ENCODE peak calls at places on chromosome 16, in four cellular contexts. D is NCI-H524, N is Right ventricle myocardium superior, G is amniotic epithelial cell. W is an unnamed sample.

GRCh38 chr16:11249233-11250061 is 6.6 kb downstream of the SOCS1 start:
- DNase-seq in G (no peak), N (no peak), D (no peak), W (no peak)

GRCh38 chr16:70576431-70577255 is 53.0 kb downstream of the SF3B3 start:
- DNase-seq in N (peak), G (peak), D (peak), W (peak)

GRCh38 chr16:1768767-1769401 is 2.5 kb downstream of the NME3 start:
- DNase-seq in D (no peak), G (no peak), N (no peak), W (no peak)

GRCh38 chr16:4994719-4995434 is 36.7 kb downstream of the SEC14L5 start:
- DNase-seq in D (peak), N (no peak), G (no peak), W (no peak)

GRCh38 chr16:73183678-73184092 is 135.8 kb upstream of the ZFHX3 start:
- DNase-seq in N (no peak), D (no peak), G (peak), W (no peak)

GRCh38 chr16:69413045-69413664 is 11.3 kb upstream of the CYB5B start:
- DNase-seq in D (no peak), G (no peak), N (no peak), W (no peak)

GRCh38 chr16:26204138-26204537 is 512.4 kb downstream of the HS3ST4 start:
- DNase-seq in G (no peak), N (no peak), D (no peak), W (no peak)

GRCh38 chr16:49150341-49150740 is 131.3 kb downstream of the CBLN1 start:
- DNase-seq in N (no peak), D (peak), G (no peak), W (no peak)

GRCh38 chr16:64098451-64098850 is 1023.4 kb downstream of the CDH11 start:
- DNase-seq in N (no peak), D (no peak), G (no peak), W (no peak)

GRCh38 chr16:89316701-89317100 is 99.2 kb downstream of the ZNF778 start:
- DNase-seq in G (no peak), N (peak), D (no peak), W (no peak)

GRCh38 chr16:89043636-89044393 is 49.8 kb upstream of the ACSF3 start:
- DNase-seq in D (no peak), N (peak), G (no peak), W (no peak)

GRCh38 chr16:47375423-47375822 is 85.4 kb downstream of the ITFG1 start:
- DNase-seq in G (no peak), D (no peak), N (no peak), W (peak)

GRCh38 chr16:81995651-81996050 is 15.6 kb downstream of the SDR42E1 start:
- DNase-seq in N (no peak), D (no peak), G (no peak), W (no peak)

GRCh38 chr16:2859686-2860265 is 1.8 kb upstream of the PRSS22 start:
- DNase-seq in D (no peak), G (no peak), N (no peak), W (no peak)

GRCh38 chr16:9484901-9485300 is 393.5 kb downstream of the HAPSTR1 start:
- DNase-seq in N (no peak), D (no peak), G (no peak), W (no peak)

GRCh38 chr16:57797526-57798266 is 4.6 kb downstream of the KIFC3 start:
- DNase-seq in D (no peak), G (peak), N (peak), W (no peak)

GRCh38 chr16:79995315-79995714 is 394.8 kb upstream of the MAF start:
- DNase-seq in D (no peak), N (no peak), G (no peak), W (no peak)

GRCh38 chr16:80971814-80972213 is 34.9 kb downstream of the CMC2 start:
- DNase-seq in G (no peak), N (no peak), D (peak), W (no peak)

GRCh38 chr16:57628782-57629181 is 352 bp downstream of the ADGRG1 start:
- DNase-seq in G (no peak), N (no peak), D (no peak), W (no peak)

GRCh38 chr16:69112285-69113129 is 7.1 kb downstream of the HAS3 start:
- DNase-seq in G (peak), N (peak), D (peak), W (no peak)

GRCh38 chr16:90077757-90078593 is 844 bp upstream of the PRDM7 start:
- DNase-seq in D (peak), N (peak), G (peak), W (peak)

GRCh38 chr16:50688867-50689266 is 4.5 kb upstream of the NOD2 start:
- DNase-seq in G (no peak), N (no peak), D (no peak), W (no peak)

GRCh38 chr16:86951831-86952598 is 365.2 kb downstream of the C16orf95 start:
- DNase-seq in D (no peak), G (peak), N (no peak), W (no peak)

GRCh38 chr16:27286446-27286845 is 17.9 kb upstream of the NSMCE1 start:
- DNase-seq in D (no peak), G (peak), N (no peak), W (no peak)

GRCh38 chr16:11117576-11118211 is 138.3 kb downstream of the SOCS1 start:
- DNase-seq in N (no peak), G (no peak), D (no peak), W (no peak)

GRCh38 chr16:30350134-30350871 is 4.8 kb downstream of the CD2BP2 start:
- DNase-seq in D (no peak), N (no peak), G (peak), W (no peak)

GRCh38 chr16:90022209-90023077 is 3.2 kb upstream of the DBNDD1 start:
- DNase-seq in D (peak), G (peak), N (peak), W (peak)

GRCh38 chr16:22653876-22654275 is 143.2 kb downstream of the NPIPB5 start:
- DNase-seq in G (no peak), N (no peak), D (no peak), W (no peak)

GRCh38 chr16:62253926-62254325 is 217.7 kb upstream of the CDH8 start:
- DNase-seq in G (no peak), N (no peak), D (no peak), W (no peak)

GRCh38 chr16:22183901-22184614 is 21.8 kb downstream of the SDR42E2 start:
- DNase-seq in G (no peak), N (no peak), D (peak), W (no peak)

GRCh38 chr16:49462989-49463371 is 89.4 kb downstream of the C16orf78 start:
- DNase-seq in G (no peak), D (no peak), N (no peak), W (no peak)

GRCh38 chr16:30065943-30066881 is 652 bp downstream of the ALDOA start:
- DNase-seq in D (no peak), N (no peak), G (peak), W (no peak)

GRCh38 chr16:84294196-84295142 is at the start of gene WFDC1:
- DNase-seq in N (no peak), D (no peak), G (no peak), W (no peak)

GRCh38 chr16:69563605-69564580 is 1.9 kb upstream of the NFAT5 start:
- DNase-seq in D (peak), G (peak), N (no peak), W (no peak)

GRCh38 chr16:86577314-86577971 is 906 bp upstream of the FOXL1 start:
- DNase-seq in G (no peak), D (peak), N (no peak), W (no peak)

GRCh38 chr16:20049831-20050230 is 23.9 kb downstream of the GPR139 start:
- DNase-seq in D (no peak), G (no peak), N (no peak), W (no peak)

GRCh38 chr16:50103764-50104163 is 38.0 kb downstream of the HEATR3 start:
- DNase-seq in D (no peak), G (peak), N (no peak), W (no peak)

W was measured in DMS 273 treated with DMSO at 0.1 percent for 48 hours.